ENCODE peak calls at places on chromosome 1, in five cellular contexts. One of them, this sample, is unnamed.
A peak's percentile ranks its signal among the peaks of the same experiment; 100 is the strongest.

GRCh38 chr1:82899017-82899416 is 1098.3 kb downstream of the ADGRL2 start:
- DNase-seq in HepG2: no peak
- DNase-seq in K562: no peak
- DNase-seq in HCT116: no peak
- DNase-seq in GM12878: no peak
- DNase-seq in this sample: no peak

GRCh38 chr1:168321945-168322344 is 41.3 kb downstream of the TBX19 start:
- DNase-seq in HepG2: peak; percentile 31
- DNase-seq in GM12878: no peak
- DNase-seq in K562: peak; percentile 32
- DNase-seq in HCT116: peak; percentile 27
- DNase-seq in this sample: no peak

GRCh38 chr1:19620786-19621185 is 23.3 kb upstream of the NBL1 start:
- DNase-seq in HepG2: no peak
- DNase-seq in K562: no peak
- DNase-seq in HCT116: no peak
- DNase-seq in GM12878: no peak
- DNase-seq in this sample: no peak

GRCh38 chr1:62089570-62089969 is 105.1 kb upstream of the L1TD1 start:
- DNase-seq in K562: no peak
- DNase-seq in GM12878: no peak
- DNase-seq in HCT116: no peak
- DNase-seq in HepG2: peak; percentile 37
- DNase-seq in this sample: no peak

GRCh38 chr1:208090776-208091291 is 153.3 kb downstream of the PLXNA2 start:
- DNase-seq in GM12878: no peak
- DNase-seq in HCT116: no peak
- DNase-seq in K562: no peak
- DNase-seq in HepG2: no peak
- DNase-seq in this sample: no peak

GRCh38 chr1:99963041-99963795 is 6.6 kb upstream of the SLC35A3 start:
- DNase-seq in GM12878: no peak
- DNase-seq in HCT116: no peak
- DNase-seq in HepG2: no peak
- DNase-seq in K562: no peak
- DNase-seq in this sample: no peak

GRCh38 chr1:172347416-172347815 is 73.1 kb upstream of the C1orf105 start:
- DNase-seq in HCT116: no peak
- DNase-seq in HepG2: no peak
- DNase-seq in GM12878: no peak
- DNase-seq in K562: no peak
- DNase-seq in this sample: no peak

GRCh38 chr1:24541711-24542346 is 14.1 kb upstream of the NCMAP start:
- DNase-seq in HCT116: no peak
- DNase-seq in K562: peak; percentile 40
- DNase-seq in GM12878: no peak
- DNase-seq in HepG2: peak; percentile 25
- DNase-seq in this sample: no peak

GRCh38 chr1:245441699-245442098 is 286.9 kb downstream of the KIF26B start:
- DNase-seq in K562: no peak
- DNase-seq in HepG2: no peak
- DNase-seq in GM12878: no peak
- DNase-seq in HCT116: no peak
- DNase-seq in this sample: no peak

GRCh38 chr1:73980324-73981040 is 217.5 kb downstream of the LRRIQ3 start:
- DNase-seq in HepG2: peak; percentile 3
- DNase-seq in HCT116: no peak
- DNase-seq in GM12878: no peak
- DNase-seq in K562: no peak
- DNase-seq in this sample: no peak

GRCh38 chr1:245621589-245621988 is 466.8 kb downstream of the KIF26B start:
- DNase-seq in K562: no peak
- DNase-seq in HepG2: no peak
- DNase-seq in HCT116: no peak
- DNase-seq in GM12878: no peak
- DNase-seq in this sample: no peak

GRCh38 chr1:5954964-5955363 is 37.3 kb downstream of the NPHP4 start:
- DNase-seq in K562: no peak
- DNase-seq in HepG2: no peak
- DNase-seq in HCT116: no peak
- DNase-seq in GM12878: peak; percentile 3
- DNase-seq in this sample: no peak
- TF ChIP-seq SIN3A in K562: no peak
- TF ChIP-seq SIN3A in HepG2: no peak
- TF ChIP-seq SIN3A in HCT116: no peak
- TF ChIP-seq SIN3A in GM12878: no peak
- TF ChIP-seq SIN3A in this sample: no peak

DNA sequence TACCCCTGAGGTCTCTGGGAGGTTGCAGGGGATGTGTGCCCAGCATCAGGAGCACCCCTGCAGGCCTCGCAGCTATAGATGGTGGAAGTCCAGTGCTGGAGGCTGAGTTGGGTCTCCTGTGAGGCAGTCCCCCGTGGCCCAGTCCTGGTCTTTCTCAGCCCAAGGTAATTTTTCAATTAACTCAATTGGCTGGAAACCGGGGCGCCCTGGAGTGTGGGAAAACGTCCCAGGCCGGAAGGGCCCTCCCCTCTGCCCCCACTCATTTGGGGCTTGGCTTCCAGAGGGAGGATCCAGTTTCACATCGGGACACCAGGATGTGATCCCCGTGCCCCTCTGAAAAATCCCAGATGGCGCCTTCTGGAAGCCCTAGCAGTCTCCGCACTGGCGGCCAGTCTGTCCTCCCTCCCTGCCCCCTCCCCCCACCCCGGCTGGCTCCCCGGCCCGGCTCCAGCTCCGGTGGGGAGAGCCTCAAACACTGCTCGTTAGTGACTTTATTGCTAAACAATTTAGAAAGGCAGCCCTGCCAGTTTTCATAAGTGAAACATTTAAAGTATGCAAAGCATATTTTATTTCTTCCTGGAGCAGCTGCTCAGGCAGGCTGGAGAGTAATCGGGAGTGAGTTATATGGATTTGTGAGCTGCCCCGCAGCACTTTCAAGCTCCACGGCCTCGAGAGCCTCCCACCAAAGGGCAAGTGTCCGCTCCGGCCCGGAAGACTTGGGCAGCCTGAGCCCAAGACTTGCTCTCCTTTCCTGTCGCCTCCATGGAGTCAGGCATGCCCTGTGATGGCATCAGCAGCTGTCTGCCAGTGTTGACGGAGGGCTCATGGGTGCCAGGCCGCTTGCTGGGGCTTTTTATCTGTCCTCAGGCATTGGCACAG is 208.2 kb upstream of the TMEM51 start:
- DNase-seq in HepG2: no peak
- DNase-seq in HCT116: no peak
- DNase-seq in K562: no peak
- DNase-seq in GM12878: no peak
- DNase-seq in this sample: peak; percentile 64
- TF ChIP-seq POLR2A in HepG2: no peak
- TF ChIP-seq POLR2A in HCT116: no peak
- TF ChIP-seq POLR2A in K562: no peak
- TF ChIP-seq POLR2A in GM12878: no peak
- TF ChIP-seq POLR2A in this sample: no peak

DNA sequence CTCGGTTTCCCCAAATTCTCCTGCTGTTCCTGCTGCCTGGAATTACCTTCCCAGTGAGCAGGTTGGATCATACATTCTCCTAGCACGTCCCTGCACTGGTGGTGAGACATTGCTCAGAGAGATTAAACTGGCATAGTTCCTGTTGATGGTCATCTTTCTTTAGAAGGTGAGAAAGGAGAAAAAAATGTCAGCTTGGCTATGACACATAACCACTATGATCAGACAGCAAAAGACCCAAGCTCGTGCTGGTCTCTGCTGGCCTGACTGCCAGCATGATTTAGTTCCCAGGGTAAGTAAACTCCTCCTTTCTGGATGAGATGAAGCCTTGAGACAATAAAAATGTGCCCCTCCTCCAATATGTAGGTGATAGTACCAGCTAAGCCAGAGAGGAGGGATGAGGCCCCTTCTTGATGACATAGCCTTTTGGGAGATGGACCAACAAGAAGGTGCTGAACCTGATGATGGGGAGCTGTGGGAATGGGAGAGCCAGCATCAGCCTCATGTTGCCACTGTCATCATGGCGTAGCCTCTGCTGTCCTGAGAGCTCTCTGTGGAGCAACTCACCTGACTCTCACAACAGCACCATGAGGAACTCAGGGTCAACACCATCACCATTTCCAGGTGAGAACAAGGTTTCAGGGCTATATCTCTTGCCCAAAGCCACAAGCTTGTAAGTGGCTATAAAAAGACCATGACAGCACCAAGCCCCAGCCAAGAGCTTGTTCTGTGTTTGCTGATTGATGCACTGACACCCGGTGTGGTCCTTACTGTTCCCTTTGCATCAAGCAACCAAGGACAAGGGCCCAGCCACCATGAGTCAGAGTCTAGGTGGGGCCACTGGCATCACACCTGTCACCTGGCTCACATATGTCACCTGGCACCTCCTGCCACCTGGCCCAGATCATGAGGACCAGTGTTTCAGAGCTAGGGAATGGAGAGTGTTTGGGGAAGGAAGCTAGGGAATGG is 200.0 kb downstream of the MATN1 start:
- DNase-seq in GM12878: no peak
- DNase-seq in K562: no peak
- DNase-seq in HepG2: no peak
- DNase-seq in HCT116: peak; percentile 24
- DNase-seq in this sample: no peak
- TF ChIP-seq SIN3A in GM12878: no peak
- TF ChIP-seq SIN3A in K562: no peak
- TF ChIP-seq SIN3A in HepG2: no peak
- TF ChIP-seq SIN3A in HCT116: peak; percentile 45
- TF ChIP-seq SIN3A in this sample: no peak

DNA sequence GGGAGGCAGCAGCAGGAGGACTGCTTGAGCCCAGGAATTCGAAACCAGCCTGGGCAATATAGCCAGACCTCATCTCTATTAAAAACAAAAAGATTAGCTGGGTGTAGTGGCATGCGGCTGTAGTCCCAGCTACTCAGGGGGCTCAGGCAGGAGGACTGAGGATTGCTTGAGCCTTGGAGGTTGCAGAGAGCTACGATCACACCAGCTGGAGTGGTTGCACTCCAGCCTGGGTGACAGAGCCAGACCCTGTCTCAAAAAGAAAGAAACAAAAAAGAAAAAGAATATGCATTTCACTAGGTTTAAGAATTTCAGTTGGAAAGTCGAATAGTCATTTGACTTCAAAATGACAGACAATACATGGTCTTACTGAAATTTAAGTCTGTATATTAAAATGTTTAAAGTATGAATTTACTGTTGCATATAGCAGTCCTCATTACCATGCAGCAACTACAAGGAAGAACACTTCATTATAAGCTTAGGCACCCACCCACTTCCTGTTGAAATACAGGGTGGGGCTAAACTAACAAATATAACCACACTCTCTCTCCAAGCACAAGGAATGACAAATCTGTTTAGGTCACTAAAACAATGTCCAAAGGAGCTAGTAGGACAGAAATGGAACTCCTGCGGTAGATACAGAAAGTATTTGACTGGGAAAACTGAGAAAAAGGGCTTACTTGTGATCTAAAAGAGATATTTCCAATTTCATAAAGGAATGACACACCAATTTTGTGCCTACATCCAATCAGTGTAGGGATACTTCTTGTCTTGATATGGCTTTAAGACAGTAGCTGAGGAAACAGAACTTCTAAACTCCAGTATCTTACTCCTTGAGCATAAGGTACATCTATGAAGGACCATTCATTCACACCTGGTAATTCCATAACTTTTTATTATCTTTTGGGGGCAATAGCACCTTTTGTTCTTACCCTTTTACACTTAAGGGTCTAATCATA is 44.1 kb downstream of the GPR3 start:
- DNase-seq in HCT116: peak; percentile 3
- DNase-seq in K562: peak; percentile 41
- DNase-seq in GM12878: no peak
- DNase-seq in HepG2: peak; percentile 25
- DNase-seq in this sample: no peak
- TF ChIP-seq POLR2A in HCT116: no peak
- TF ChIP-seq POLR2A in K562: no peak
- TF ChIP-seq POLR2A in GM12878: no peak
- TF ChIP-seq POLR2A in HepG2: no peak
- TF ChIP-seq POLR2A in this sample: no peak

DNA sequence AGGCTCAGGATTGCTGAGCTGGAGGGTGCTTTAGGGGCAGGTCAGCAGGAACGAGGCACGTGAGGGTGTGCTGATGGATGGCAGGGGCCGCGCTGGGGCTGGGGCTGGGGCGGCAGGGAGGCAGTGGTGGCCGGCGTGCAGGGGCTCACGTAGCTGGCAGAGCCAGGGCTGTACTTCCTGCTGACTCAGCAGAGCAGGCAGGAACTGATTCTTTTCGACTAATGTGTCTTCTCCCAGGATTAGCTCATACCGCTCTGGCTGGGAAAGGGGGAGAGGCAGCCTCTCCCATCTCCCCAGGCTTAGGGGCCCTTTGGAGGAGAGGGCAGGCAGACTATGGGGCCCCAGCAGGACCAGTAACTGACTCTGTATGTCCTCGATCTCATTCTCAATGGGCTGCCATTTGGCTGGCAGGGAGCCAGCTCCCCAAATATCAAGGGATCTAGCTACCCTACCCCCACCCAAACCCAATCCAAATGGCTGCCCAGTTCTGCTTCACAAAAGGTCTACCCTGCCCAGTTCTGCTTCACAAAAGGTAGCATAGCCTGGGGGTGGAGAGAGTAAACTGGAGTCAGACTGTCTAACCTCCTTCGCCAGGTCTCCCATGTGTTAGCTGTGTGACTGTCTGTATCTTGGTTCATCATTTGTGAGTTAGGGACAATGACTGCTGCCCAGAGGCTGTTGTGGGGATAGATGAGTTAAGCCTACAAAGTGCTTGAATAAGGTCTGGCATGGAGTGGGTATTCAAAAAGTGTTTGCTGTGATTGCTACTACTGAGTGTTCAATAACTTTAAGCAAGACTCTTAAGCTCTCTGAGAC is 100.1 kb upstream of the SLC2A1 start:
- DNase-seq in GM12878: no peak
- DNase-seq in HCT116: no peak
- DNase-seq in HepG2: no peak
- DNase-seq in K562: peak; percentile 35
- DNase-seq in this sample: no peak
- TF ChIP-seq SIN3A in GM12878: no peak
- TF ChIP-seq SIN3A in HCT116: no peak
- TF ChIP-seq SIN3A in HepG2: no peak
- TF ChIP-seq SIN3A in K562: no peak
- TF ChIP-seq SIN3A in this sample: no peak

GRCh38 chr1:225921734-225922709 is 2.0 kb downstream of the PYCR2 start:
- DNase-seq in HCT116: no peak
- DNase-seq in GM12878: no peak
- DNase-seq in HepG2: no peak
- DNase-seq in K562: no peak
- DNase-seq in this sample: no peak

GRCh38 chr1:225923381-225923691 is 714 bp downstream of the PYCR2 start:
- DNase-seq in HCT116: no peak
- DNase-seq in GM12878: no peak
- DNase-seq in K562: no peak
- DNase-seq in HepG2: peak; percentile 15
- DNase-seq in this sample: no peak

GRCh38 chr1:225918280-225918679 is 5.8 kb downstream of the PYCR2 start:
- DNase-seq in GM12878: no peak
- DNase-seq in HCT116: no peak
- DNase-seq in K562: no peak
- DNase-seq in HepG2: no peak
- DNase-seq in this sample: no peak

GRCh38 chr1:225917536-225917935 is 6.5 kb downstream of the PYCR2 start:
- DNase-seq in GM12878: no peak
- DNase-seq in K562: no peak
- DNase-seq in HCT116: no peak
- DNase-seq in HepG2: no peak
- DNase-seq in this sample: no peak

GRCh38 chr1:225919906-225920305 is 4.1 kb downstream of the PYCR2 start:
- DNase-seq in HCT116: no peak
- DNase-seq in GM12878: peak; percentile 17
- DNase-seq in K562: no peak
- DNase-seq in HepG2: no peak
- DNase-seq in this sample: no peak
- TF ChIP-seq POLR2A in HCT116: no peak
- TF ChIP-seq POLR2A in GM12878: no peak
- TF ChIP-seq POLR2A in K562: no peak
- TF ChIP-seq POLR2A in HepG2: no peak
- TF ChIP-seq POLR2A in this sample: no peak

This sample was measured in H1.